ENCODE peak calls at places on chromosomes 6 and 20, in seven cellular contexts. J is CD4-positive, alpha-beta memory T cell; D is HTR-8/SVneo; T is germinal center; N is stimulated activated naive CD8-positive, alpha-beta T cell treated with anti-CD3 and anti-CD28 coated beads, Interleukin-15, Interleukin-2, amounts not matched to agents 100 U/mL and 50 U/mL, for 24 hours; R is activated gamma-delta T cell treated with anti-CD3 and anti-CD28 coated beads, Interleukin-2, amount 50 U/mL, for 16 hours; O is H1. Z is an unnamed sample.
A peak's percentile ranks its signal among the peaks of the same experiment; 100 is the strongest.

GRCh38 chr6:130740308-130740707 is 86.9 kb upstream of the SMLR1 start:
- DNase-seq in J (no peak), D (no peak), T (no peak), N (no peak), R (no peak), O (no peak), Z (no peak)

GRCh38 chr20:60586417-60587105 is 628.3 kb downstream of the CDH26 start:
- DNase-seq in J (no peak), D (no peak), T (no peak), N (no peak), R (no peak), O (no peak), Z (no peak)

GRCh38 chr6:137784583-137784982 is 82.5 kb upstream of the TNFAIP3 start:
- DNase-seq in J (no peak), D (no peak), T (no peak), N (no peak), R (no peak), O (no peak), Z (no peak)

GRCh38 chr20:19932170-19932667 is 84.9 kb upstream of the NAA20 start:
- DNase-seq in J (no peak), D (no peak), T (no peak), N (no peak), R (no peak), O (no peak), Z (peak; percentile 86)

GRCh38 chr20:56899495-56899894 is 270.4 kb downstream of the TFAP2C start:
- DNase-seq in J (no peak), D (no peak), T (no peak), N (no peak), R (no peak), O (no peak), Z (no peak)

GRCh38 chr6:168496932-168497331 is 55.9 kb downstream of the SMOC2 start:
- DNase-seq in J (no peak), D (no peak), T (no peak), N (no peak), R (no peak), O (no peak), Z (no peak)

GRCh38 chr6:152204584-152204983 is 397.1 kb downstream of the ESR1 start:
- DNase-seq in J (no peak), D (no peak), T (no peak), N (no peak), R (no peak), O (no peak), Z (no peak)

GRCh38 chr6:134674562-134674961 is 275.3 kb downstream of the ALDH8A1 start:
- DNase-seq in J (no peak), D (no peak), T (no peak), N (no peak), R (no peak), O (no peak), Z (no peak)

GRCh38 chr6:100512203-100512862 is 47.6 kb upstream of the SIM1 start:
- DNase-seq in J (no peak), D (no peak), T (no peak), N (no peak), R (no peak), O (no peak), Z (peak; percentile 22)

GRCh38 chr6:79928478-79928998 is 18.8 kb downstream of the ELOVL4 start:
- DNase-seq in J (no peak), D (no peak), T (no peak), N (no peak), R (no peak), O (no peak), Z (no peak)

GRCh38 chr6:139759086-139759485 is 384.6 kb upstream of the CITED2 start:
- DNase-seq in J (no peak), D (no peak), T (no peak), N (no peak), R (no peak), O (no peak), Z (no peak)

GRCh38 chr6:118177720-118178119 is 270.7 kb downstream of the SLC35F1 start:
- DNase-seq in J (no peak), D (no peak), T (no peak), N (no peak), R (no peak), O (no peak), Z (no peak)

GRCh38 chr20:24060851-24061590 is 72.4 kb upstream of the GGTLC1 start:
- DNase-seq in J (no peak), D (no peak), T (no peak), N (no peak), R (no peak), O (no peak), Z (no peak)

GRCh38 chr6:166955121-166955864 is 1.1 kb downstream of the RNASET2 start:
- DNase-seq in J (peak; percentile 61), D (no peak), T (peak; percentile 64), N (peak; percentile 48), R (no peak), O (no peak), Z (no peak)

GRCh38 chr6:39997101-39997635 is 62.9 kb upstream of the MOCS1 start:
- DNase-seq in J (no peak), D (no peak), T (no peak), N (no peak), R (no peak), O (no peak), Z (no peak)

GRCh38 chr20:33211817-33212424 is 5.2 kb upstream of the BPIFA3 start:
- DNase-seq in J (peak; percentile 15), D (peak; percentile 73), T (peak; percentile 29), N (peak; percentile 11), R (no peak), O (peak; percentile 39), Z (peak; percentile 50)

GRCh38 chr20:22716824-22717351 is 132.5 kb upstream of the FOXA2 start:
- DNase-seq in J (no peak), D (no peak), T (no peak), N (no peak), R (no peak), O (no peak), Z (no peak)

GRCh38 chr6:125154184-125155135 is 887 bp downstream of the TPD52L1 start:
- DNase-seq in J (peak; percentile 25), D (no peak), T (peak; percentile 30), N (peak; percentile 12), R (no peak), O (no peak), Z (peak; percentile 46)

GRCh38 chr6:2492686-2493523 is 247.5 kb upstream of the GMDS start:
- DNase-seq in J (no peak), D (no peak), T (no peak), N (no peak), R (no peak), O (no peak), Z (no peak)

GRCh38 chr6:119067091-119067490 is 11.4 kb downstream of the FAM184A start:
- DNase-seq in J (no peak), D (no peak), T (no peak), N (no peak), R (no peak), O (no peak), Z (no peak)

GRCh38 chr6:29524444-29524843 is 35.1 kb downstream of the UBD start:
- DNase-seq in J (no peak), D (no peak), T (no peak), N (no peak), R (no peak), O (no peak), Z (no peak)

GRCh38 chr6:127833336-127833735 is 67.5 kb downstream of the THEMIS start:
- DNase-seq in J (no peak), D (no peak), T (no peak), N (no peak), R (no peak), O (no peak), Z (no peak)

GRCh38 chr6:43719511-43719910 is 31.9 kb upstream of the MRPS18A start:
- DNase-seq in J (no peak), D (no peak), T (no peak), N (no peak), R (no peak), O (no peak), Z (no peak)

GRCh38 chr6:31468316-31468715 is 29.6 kb upstream of the MICB start:
- DNase-seq in J (no peak), D (no peak), T (no peak), N (no peak), R (no peak), O (no peak), Z (no peak)

GRCh38 chr20:11018668-11019170 is 344.9 kb upstream of the JAG1 start:
- DNase-seq in J (no peak), D (no peak), T (no peak), N (no peak), R (no peak), O (no peak), Z (no peak)

GRCh38 chr20:24059174-24059573 is 70.6 kb upstream of the GGTLC1 start:
- DNase-seq in J (no peak), D (no peak), T (no peak), N (no peak), R (no peak), O (no peak), Z (no peak)

GRCh38 chr6:169724554-169725269 is 412 bp upstream of the PHF10 start:
- DNase-seq in J (peak; percentile 61), D (peak; percentile 21), T (peak; percentile 78), N (peak; percentile 80), R (peak; percentile 53), O (no peak), Z (peak; percentile 57)

GRCh38 chr6:34359438-34360158 is 32.9 kb downstream of the NUDT3 start:
- DNase-seq in J (no peak), D (no peak), T (no peak), N (no peak), R (no peak), O (no peak), Z (no peak)

Z was measured in AG20443.